ENCODE peak calls at places on chromosomes 7 and 10, in four cellular contexts. E is brain microvascular endothelial cell, F is A549, U is fibroblast of mammary gland. D is an unnamed sample.

GRCh38 chr7:117085275-117085674 is 132.0 kb downstream of the ST7 start:
- DNase-seq in E (no peak), F (no peak), U (peak), D (no peak)

GRCh38 chr7:151016942-151017341 is 7.4 kb downstream of the ATG9B start:
- DNase-seq in E (no peak), F (no peak), U (no peak), D (no peak)

GRCh38 chr10:100338434-100339036 is 8.5 kb upstream of the SCD start:
- DNase-seq in E (peak), F (peak), U (peak), D (peak)

GRCh38 chr10:14953452-14954000 is 370 bp downstream of the DCLRE1C start:
- DNase-seq in E (peak), F (peak), U (peak), D (peak)

GRCh38 chr7:92695308-92696261 is 105.4 kb upstream of the FAM133B start:
- DNase-seq in E (peak), F (peak), U (peak), D (peak)

GRCh38 chr7:17029150-17029549 is 147.4 kb upstream of the AGR3 start:
- DNase-seq in E (no peak), F (no peak), U (no peak), D (no peak)

GRCh38 chr10:114577133-114577532 is 80.9 kb downstream of the ABLIM1 start:
- DNase-seq in E (peak), F (no peak), U (peak), D (no peak)

GRCh38 chr10:73408061-73408460 is 5.8 kb downstream of the ANXA7 start:
- DNase-seq in E (no peak), F (no peak), U (peak), D (no peak)

GRCh38 chr10:74690393-74690792 is 136.0 kb upstream of the KAT6B start:
- DNase-seq in E (no peak), F (no peak), U (no peak), D (no peak)

GRCh38 chr10:6212266-6212640 is 9.5 kb downstream of the PFKFB3 start:
- DNase-seq in E (no peak), F (no peak), U (no peak), D (no peak)

GRCh38 chr10:128173383-128173782 is 47.2 kb upstream of the MKI67 start:
- DNase-seq in E (peak), F (no peak), U (peak), D (peak)

GRCh38 chr7:66883716-66884115 is 37.3 kb upstream of the TMEM248 start:
- DNase-seq in E (no peak), F (no peak), U (peak), D (no peak)

GRCh38 chr10:124677291-124677690 is 66.9 kb downstream of the FAM53B start:
- DNase-seq in E (no peak), F (no peak), U (peak), D (no peak)

GRCh38 chr10:8375137-8375536 is 320.6 kb downstream of the GATA3 start:
- DNase-seq in E (no peak), F (no peak), U (no peak), D (no peak)

GRCh38 chr10:20207700-20208099 is 391.5 kb downstream of the PLXDC2 start:
- DNase-seq in E (no peak), F (no peak), U (no peak), D (no peak)

GRCh38 chr7:79284226-79284625 is 169.2 kb downstream of the MAGI2 start:
- DNase-seq in E (no peak), F (no peak), U (peak), D (no peak)

GRCh38 chr7:133155121-133155520 is 73.2 kb upstream of the CHCHD3 start:
- DNase-seq in E (no peak), F (no peak), U (no peak), D (no peak)

GRCh38 chr10:12412671-12413368 is 63.5 kb downstream of the CAMK1D start:
- DNase-seq in E (no peak), F (no peak), U (no peak), D (no peak)

GRCh38 chr10:86410542-86411124 is 44.0 kb upstream of the GRID1 start:
- DNase-seq in E (peak), F (no peak), U (peak), D (no peak)

GRCh38 chr7:66145404-66145843 is 30.8 kb downstream of the CRCP start:
- DNase-seq in E (no peak), F (no peak), U (peak), D (no peak)

GRCh38 chr7:31094271-31094670 is 42.2 kb downstream of the ADCYAP1R1 start:
- DNase-seq in E (no peak), F (no peak), U (no peak), D (no peak)

GRCh38 chr10:58030208-58030607 is 237.5 kb downstream of the IPMK start:
- DNase-seq in E (no peak), F (no peak), U (no peak), D (no peak)

GRCh38 chr7:30921951-30922401 is 10.3 kb downstream of the AQP1 start:
- DNase-seq in E (no peak), F (no peak), U (no peak), D (no peak)

GRCh38 chr7:99767662-99768061 is 16.3 kb downstream of the CYP3A4 start:
- DNase-seq in E (no peak), F (no peak), U (no peak), D (no peak)

DNA sequence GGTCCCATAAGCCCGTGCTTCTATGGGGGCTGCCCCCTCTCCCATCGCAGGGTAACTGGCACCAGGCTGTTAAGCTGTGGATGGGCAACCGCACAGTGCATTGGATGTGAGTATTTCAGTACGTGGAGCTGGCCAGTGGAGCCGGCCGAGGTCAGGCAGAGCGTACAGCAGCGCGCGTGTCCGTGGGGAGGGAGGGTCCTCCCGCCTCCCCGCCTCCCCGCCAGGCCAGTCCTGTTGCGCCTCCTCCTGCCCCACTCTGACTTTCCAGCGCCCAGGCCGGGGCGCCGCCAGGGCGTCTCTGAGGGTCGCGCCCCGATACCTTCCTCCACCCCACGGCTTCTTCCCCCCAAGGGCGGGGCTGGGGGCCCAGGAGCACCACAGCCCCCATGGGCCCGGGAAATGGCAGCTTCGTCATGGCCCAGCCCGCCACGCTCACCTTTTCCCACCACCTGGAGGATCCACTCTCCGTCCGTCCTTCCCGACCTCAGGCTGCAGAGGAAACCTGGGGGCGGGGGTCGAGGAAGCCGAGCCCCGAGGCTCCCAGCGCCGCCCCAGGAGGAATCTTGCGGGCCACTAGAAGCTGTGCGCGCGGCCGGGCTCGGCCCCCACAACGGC is 924 bp upstream of the PFKP start:
- DNase-seq in E (no peak), F (no peak), U (no peak), D (no peak)
- TF ChIP-seq CTCF in E (no peak), F (no peak), U (no peak), D (no peak)

DNA sequence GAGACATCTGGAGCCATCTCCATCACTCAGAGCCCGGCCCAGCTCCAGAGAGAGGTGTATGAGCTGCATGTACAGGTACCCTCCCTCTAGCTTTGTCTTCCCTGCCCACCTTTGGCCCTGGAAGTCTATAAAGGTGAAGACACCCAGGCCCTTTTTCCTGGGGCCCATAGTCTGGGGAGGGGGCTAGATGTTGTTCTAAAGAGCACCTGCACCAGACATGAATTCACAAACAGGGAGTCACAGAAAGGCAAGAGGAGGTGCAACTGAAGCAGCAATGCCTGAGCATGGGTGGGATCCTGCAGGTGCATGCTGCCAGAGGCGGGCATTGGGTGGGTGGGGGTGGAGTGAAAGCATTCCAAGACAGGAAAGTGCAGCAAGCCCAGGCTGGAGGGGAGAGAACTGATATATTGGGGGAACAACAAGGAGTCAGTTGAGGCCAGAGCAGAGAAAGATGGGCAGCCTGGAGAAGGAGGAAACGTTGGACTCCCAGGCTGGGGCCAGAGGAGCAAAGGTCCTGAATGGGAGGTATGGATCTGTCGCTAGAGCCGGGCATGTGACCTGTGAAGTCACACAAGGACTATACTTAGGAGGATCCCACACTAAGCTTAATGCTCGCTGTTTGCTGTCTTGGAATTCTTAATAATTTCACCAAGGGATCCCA is 11.6 kb downstream of the CDHR1 start:
- DNase-seq in E (no peak), F (no peak), U (no peak), D (no peak)
- TF ChIP-seq CTCF in E (no peak), F (no peak), U (no peak), D (no peak)

GRCh38 chr10:36253731-36254130 is 611.6 kb upstream of the FZD8 start:
- DNase-seq in E (no peak), F (no peak), U (peak), D (no peak)
- TF ChIP-seq CTCF in E (no peak), F (no peak), U (no peak), D (no peak)

GRCh38 chr10:117553171-117553814 is 10.7 kb downstream of the EMX2 start:
- DNase-seq in E (no peak), F (no peak), U (no peak), D (no peak)
- TF ChIP-seq CTCF in E (no peak), F (no peak), U (no peak), D (no peak)

GRCh38 chr10:22557321-22557720 is 157.1 kb downstream of the PIP4K2A start:
- DNase-seq in E (no peak), F (no peak), U (peak), D (no peak)
- TF ChIP-seq CTCF in E (no peak), F (no peak), U (no peak), D (no peak)

DNA sequence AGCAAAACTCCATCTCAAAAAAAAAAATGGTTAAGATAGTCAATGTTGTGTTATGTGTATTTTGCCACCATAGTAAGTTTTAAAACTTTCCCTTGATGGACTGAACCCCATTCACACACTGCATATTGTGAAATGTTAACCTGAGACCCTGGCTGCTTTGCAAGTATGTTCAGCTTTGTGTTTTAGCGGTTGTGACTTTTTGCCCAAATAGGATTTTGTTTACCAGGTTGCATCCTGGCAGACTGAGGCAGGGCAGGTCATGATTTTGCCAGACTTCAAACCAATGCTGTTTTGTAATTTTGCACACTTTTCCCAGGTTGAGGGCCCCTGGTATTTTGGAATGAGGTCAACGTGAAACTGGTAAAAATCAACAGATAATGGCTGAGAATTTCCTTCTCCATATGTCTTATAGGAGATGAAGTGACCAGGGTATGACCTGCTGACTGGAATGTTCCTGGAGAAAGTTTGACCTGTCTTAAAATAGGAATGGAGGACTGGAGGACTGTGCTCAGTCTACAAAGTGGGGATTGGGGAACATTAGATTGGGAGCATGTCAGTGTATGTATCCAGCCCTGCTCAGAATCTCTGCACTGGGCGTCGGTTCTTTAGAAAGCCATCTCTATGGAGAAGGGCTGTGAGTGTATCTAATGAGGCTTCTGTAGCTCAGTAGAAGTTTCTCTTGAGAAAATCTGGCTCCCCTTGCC is 76.2 kb downstream of the LRGUK start:
- DNase-seq in E (no peak), F (no peak), U (no peak), D (no peak)
- TF ChIP-seq CTCF in E (no peak), F (no peak), U (no peak), D (no peak)

GRCh38 chr7:19707240-19707639 is 1.6 kb downstream of the POLR1F start:
- DNase-seq in E (peak), F (no peak), U (peak), D (peak)
- TF ChIP-seq CTCF in E (no peak), F (no peak), U (no peak), D (no peak)

GRCh38 chr7:41696323-41696916 is 6.5 kb downstream of the INHBA start:
- DNase-seq in E (peak), F (peak), U (peak), D (peak)

GRCh38 chr7:41695661-41696322 is 7.1 kb downstream of the INHBA start:
- DNase-seq in E (peak), F (peak), U (peak), D (no peak)

GRCh38 chr7:41694490-41694889 is 8.4 kb downstream of the INHBA start:
- DNase-seq in E (no peak), F (no peak), U (no peak), D (no peak)

GRCh38 chr7:41691286-41691966 is 11.5 kb downstream of the INHBA start:
- DNase-seq in E (no peak), F (no peak), U (no peak), D (no peak)

DNA sequence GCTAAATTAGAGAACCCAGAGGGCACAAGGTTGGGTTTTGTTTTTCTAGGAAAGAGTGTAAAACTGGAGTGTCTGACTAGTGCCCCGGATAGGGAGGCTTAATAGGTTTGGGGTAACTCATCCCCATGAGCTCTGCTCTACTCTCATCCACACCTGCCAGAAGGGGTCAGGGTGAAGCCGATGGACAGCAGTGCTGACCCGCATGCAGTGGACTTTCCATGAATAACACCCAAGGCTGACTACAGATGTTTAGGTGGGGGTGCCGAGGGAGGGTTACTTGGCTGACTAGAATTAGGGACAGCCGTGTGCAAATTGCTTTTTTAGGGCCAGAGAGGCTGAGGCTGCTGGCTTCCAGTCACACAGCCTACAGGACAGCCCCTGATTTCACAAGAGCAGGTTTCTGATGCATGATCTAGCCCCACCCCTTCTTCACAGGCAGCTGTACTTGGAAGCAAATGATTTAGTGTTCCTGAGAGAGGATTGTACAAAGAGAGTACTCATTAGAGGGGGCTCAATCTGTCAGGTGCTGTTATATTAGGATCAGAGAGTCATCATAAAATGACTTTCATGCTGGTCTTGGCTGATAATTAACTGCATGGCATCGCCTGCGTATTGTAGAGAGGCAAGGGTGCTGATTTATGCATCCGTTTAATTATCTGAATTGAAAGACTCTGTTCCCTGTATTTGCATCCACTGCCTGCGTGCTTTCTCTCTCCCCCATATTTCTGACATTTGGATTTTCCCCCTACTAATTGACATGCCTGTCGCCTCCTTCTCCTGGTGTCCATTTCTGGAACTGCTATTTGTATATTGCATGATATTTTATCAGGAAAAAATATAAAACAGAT is 9.5 kb downstream of the INHBA start:
- DNase-seq in E (no peak), F (no peak), U (peak), D (no peak)
- TF ChIP-seq CTCF in E (peak), F (no peak), U (peak), D (peak)

GRCh38 chr7:138885383-138886147 is 87.6 kb upstream of the ATP6V0A4 start:
- DNase-seq in E (no peak), F (no peak), U (no peak), D (no peak)
- TF ChIP-seq CTCF in E (peak), F (no peak), U (no peak), D (no peak)

D was measured in Calu3.